ENCODE peak calls at places on chromosome 22, in seven cellular contexts. One of them, this sample, is unnamed.

GRCh38 chr22:35561796-35562526 is 21.3 kb downstream of the RASD2 start:
- DNase-seq in central memory CD4-positive, alpha-beta T cell: no peak
- DNase-seq in adipocyte: peak
- DNase-seq in AG10803: peak
- DNase-seq in heart left ventricle: no peak
- DNase-seq in K562: peak
- DNase-seq in HTR-8/SVneo: peak
- DNase-seq in this sample: peak

GRCh38 chr22:42962295-42963230 is 52.4 kb downstream of the PACSIN2 start:
- DNase-seq in central memory CD4-positive, alpha-beta T cell: no peak
- DNase-seq in adipocyte: peak
- DNase-seq in AG10803: peak
- DNase-seq in heart left ventricle: peak
- DNase-seq in K562: no peak
- DNase-seq in HTR-8/SVneo: no peak
- DNase-seq in this sample: peak

GRCh38 chr22:29933619-29934018 is 50.6 kb downstream of the MTMR3 start:
- DNase-seq in central memory CD4-positive, alpha-beta T cell: no peak
- DNase-seq in adipocyte: no peak
- DNase-seq in AG10803: no peak
- DNase-seq in heart left ventricle: no peak
- DNase-seq in K562: no peak
- DNase-seq in HTR-8/SVneo: no peak
- DNase-seq in this sample: no peak

GRCh38 chr22:41952713-41953112 is 763 bp downstream of the SMIM45 start:
- DNase-seq in central memory CD4-positive, alpha-beta T cell: no peak
- DNase-seq in adipocyte: no peak
- DNase-seq in AG10803: no peak
- DNase-seq in heart left ventricle: no peak
- DNase-seq in K562: no peak
- DNase-seq in HTR-8/SVneo: no peak
- DNase-seq in this sample: no peak

GRCh38 chr22:35697142-35697541 is 20.5 kb upstream of the APOL5 start:
- DNase-seq in central memory CD4-positive, alpha-beta T cell: peak
- DNase-seq in adipocyte: no peak
- DNase-seq in AG10803: no peak
- DNase-seq in heart left ventricle: no peak
- DNase-seq in K562: no peak
- DNase-seq in HTR-8/SVneo: no peak
- DNase-seq in this sample: no peak

GRCh38 chr22:39581303-39581702 is 10.8 kb downstream of the CACNA1I start:
- DNase-seq in central memory CD4-positive, alpha-beta T cell: no peak
- DNase-seq in adipocyte: no peak
- DNase-seq in AG10803: no peak
- DNase-seq in heart left ventricle: no peak
- DNase-seq in K562: no peak
- DNase-seq in HTR-8/SVneo: no peak
- DNase-seq in this sample: no peak

GRCh38 chr22:44825310-44826150 is 73.2 kb downstream of the ARHGAP8 start:
- DNase-seq in central memory CD4-positive, alpha-beta T cell: no peak
- DNase-seq in adipocyte: no peak
- DNase-seq in AG10803: no peak
- DNase-seq in heart left ventricle: peak
- DNase-seq in K562: no peak
- DNase-seq in HTR-8/SVneo: no peak
- DNase-seq in this sample: no peak

GRCh38 chr22:35766654-35767580 is 49.2 kb downstream of the APOL5 start:
- DNase-seq in central memory CD4-positive, alpha-beta T cell: no peak
- DNase-seq in adipocyte: no peak
- DNase-seq in AG10803: peak
- DNase-seq in heart left ventricle: no peak
- DNase-seq in K562: no peak
- DNase-seq in HTR-8/SVneo: no peak
- DNase-seq in this sample: peak

GRCh38 chr22:40329466-40329865 is 16.8 kb upstream of the ADSL start:
- DNase-seq in central memory CD4-positive, alpha-beta T cell: no peak
- DNase-seq in adipocyte: no peak
- DNase-seq in AG10803: no peak
- DNase-seq in heart left ventricle: no peak
- DNase-seq in K562: no peak
- DNase-seq in HTR-8/SVneo: no peak
- DNase-seq in this sample: no peak

GRCh38 chr22:41264408-41264941 is 21.5 kb downstream of the RANGAP1 start:
- DNase-seq in central memory CD4-positive, alpha-beta T cell: no peak
- DNase-seq in adipocyte: no peak
- DNase-seq in AG10803: no peak
- DNase-seq in heart left ventricle: no peak
- DNase-seq in K562: no peak
- DNase-seq in HTR-8/SVneo: no peak
- DNase-seq in this sample: no peak

GRCh38 chr22:35783943-35784614 is 66.4 kb downstream of the APOL5 start:
- DNase-seq in central memory CD4-positive, alpha-beta T cell: no peak
- DNase-seq in adipocyte: peak
- DNase-seq in AG10803: peak
- DNase-seq in heart left ventricle: no peak
- DNase-seq in K562: no peak
- DNase-seq in HTR-8/SVneo: peak
- DNase-seq in this sample: no peak

GRCh38 chr22:41480397-41480735 is 11.4 kb downstream of the ACO2 start:
- DNase-seq in central memory CD4-positive, alpha-beta T cell: no peak
- DNase-seq in adipocyte: peak
- DNase-seq in AG10803: peak
- DNase-seq in heart left ventricle: no peak
- DNase-seq in K562: no peak
- DNase-seq in HTR-8/SVneo: no peak
- DNase-seq in this sample: no peak

GRCh38 chr22:32874330-32874729 is 72.8 kb downstream of the TIMP3 start:
- DNase-seq in central memory CD4-positive, alpha-beta T cell: no peak
- DNase-seq in adipocyte: no peak
- DNase-seq in AG10803: no peak
- DNase-seq in heart left ventricle: no peak
- DNase-seq in K562: no peak
- DNase-seq in HTR-8/SVneo: no peak
- DNase-seq in this sample: no peak

GRCh38 chr22:25940479-25940878 is 198.5 kb downstream of the MYO18B start:
- DNase-seq in central memory CD4-positive, alpha-beta T cell: no peak
- DNase-seq in adipocyte: no peak
- DNase-seq in AG10803: no peak
- DNase-seq in heart left ventricle: no peak
- DNase-seq in K562: no peak
- DNase-seq in HTR-8/SVneo: no peak
- DNase-seq in this sample: no peak

GRCh38 chr22:38398609-38399401 is 56.2 kb downstream of the KCNJ4 start:
- DNase-seq in central memory CD4-positive, alpha-beta T cell: peak
- DNase-seq in adipocyte: peak
- DNase-seq in AG10803: peak
- DNase-seq in heart left ventricle: peak
- DNase-seq in K562: peak
- DNase-seq in HTR-8/SVneo: peak
- DNase-seq in this sample: peak

GRCh38 chr22:21942407-21942895 is 10.2 kb downstream of the PPM1F start:
- DNase-seq in central memory CD4-positive, alpha-beta T cell: no peak
- DNase-seq in adipocyte: peak
- DNase-seq in AG10803: peak
- DNase-seq in heart left ventricle: peak
- DNase-seq in K562: no peak
- DNase-seq in HTR-8/SVneo: peak
- DNase-seq in this sample: peak

GRCh38 chr22:37827056-37827455 is 3.9 kb downstream of the GALR3 start:
- DNase-seq in central memory CD4-positive, alpha-beta T cell: no peak
- DNase-seq in adipocyte: no peak
- DNase-seq in AG10803: no peak
- DNase-seq in heart left ventricle: peak
- DNase-seq in K562: no peak
- DNase-seq in HTR-8/SVneo: no peak
- DNase-seq in this sample: no peak

GRCh38 chr22:29041408-29041807 is 20.2 kb downstream of the C22orf31 start:
- DNase-seq in central memory CD4-positive, alpha-beta T cell: no peak
- DNase-seq in adipocyte: peak
- DNase-seq in AG10803: peak
- DNase-seq in heart left ventricle: no peak
- DNase-seq in K562: no peak
- DNase-seq in HTR-8/SVneo: no peak
- DNase-seq in this sample: peak

GRCh38 chr22:37639070-37639760 is at the start of gene SH3BP1:
- DNase-seq in central memory CD4-positive, alpha-beta T cell: peak
- DNase-seq in adipocyte: peak
- DNase-seq in AG10803: peak
- DNase-seq in heart left ventricle: peak
- DNase-seq in K562: peak
- DNase-seq in HTR-8/SVneo: peak
- DNase-seq in this sample: peak

GRCh38 chr22:46047226-46047625 is 70.3 kb upstream of the WNT7B start:
- DNase-seq in central memory CD4-positive, alpha-beta T cell: no peak
- DNase-seq in adipocyte: no peak
- DNase-seq in AG10803: no peak
- DNase-seq in heart left ventricle: peak
- DNase-seq in K562: no peak
- DNase-seq in HTR-8/SVneo: no peak
- DNase-seq in this sample: no peak

GRCh38 chr22:42437488-42438292 is 5.5 kb upstream of the NFAM1 start:
- DNase-seq in central memory CD4-positive, alpha-beta T cell: peak
- DNase-seq in adipocyte: peak
- DNase-seq in AG10803: peak
- DNase-seq in heart left ventricle: peak
- DNase-seq in K562: peak
- DNase-seq in HTR-8/SVneo: peak
- DNase-seq in this sample: peak

GRCh38 chr22:42160830-42161696 is 30.5 kb upstream of the CYP2D6 start:
- DNase-seq in central memory CD4-positive, alpha-beta T cell: no peak
- DNase-seq in adipocyte: no peak
- DNase-seq in AG10803: no peak
- DNase-seq in heart left ventricle: no peak
- DNase-seq in K562: no peak
- DNase-seq in HTR-8/SVneo: no peak
- DNase-seq in this sample: no peak

This sample was measured in mesenchymal stem cell.